ENCODE peak calls at places on chromosomes 12 and 14, in ten cellular contexts. One of them, this sample, is unnamed. For H3K27me3, the result is how much of the 10 kb centered on the place peaks cover.

GRCh38 chr14:67719866-67720265 is 18.2 kb downstream of the RDH12 start:
- DNase-seq in uterus: no peak
- DNase-seq in sigmoid colon: no peak
- DNase-seq in heart left ventricle: no peak
- DNase-seq in tibial nerve: no peak
- DNase-seq in suprapubic skin: no peak
- DNase-seq in IMR-90: no peak
- DNase-seq in ovary: no peak
- DNase-seq in testis: no peak
- DNase-seq in Peyer's patch: no peak
- DNase-seq in this sample: no peak

GRCh38 chr12:132806857-132807256 is 21.8 kb downstream of the GOLGA3 start:
- DNase-seq in IMR-90: no peak
- DNase-seq in testis: no peak
- DNase-seq in ovary: no peak
- DNase-seq in sigmoid colon: no peak
- DNase-seq in uterus: no peak
- DNase-seq in suprapubic skin: no peak
- DNase-seq in Peyer's patch: no peak
- DNase-seq in heart left ventricle: no peak
- DNase-seq in tibial nerve: no peak
- DNase-seq in this sample: no peak

GRCh38 chr14:53356361-53357150 is 203.4 kb upstream of the DDHD1 start:
- DNase-seq in suprapubic skin: no peak
- DNase-seq in IMR-90: peak
- DNase-seq in tibial nerve: no peak
- DNase-seq in testis: no peak
- DNase-seq in uterus: no peak
- DNase-seq in heart left ventricle: no peak
- DNase-seq in sigmoid colon: no peak
- DNase-seq in ovary: no peak
- DNase-seq in Peyer's patch: no peak
- DNase-seq in this sample: no peak

GRCh38 chr14:68148763-68149162 is 329.2 kb downstream of the RAD51B start:
- DNase-seq in testis: no peak
- DNase-seq in ovary: no peak
- DNase-seq in tibial nerve: no peak
- DNase-seq in IMR-90: no peak
- DNase-seq in suprapubic skin: no peak
- DNase-seq in Peyer's patch: no peak
- DNase-seq in uterus: no peak
- DNase-seq in sigmoid colon: no peak
- DNase-seq in heart left ventricle: no peak
- DNase-seq in this sample: no peak

GRCh38 chr12:42145197-42145549 is 499 bp upstream of the GXYLT1 start:
- DNase-seq in IMR-90: peak
- DNase-seq in uterus: no peak
- DNase-seq in suprapubic skin: no peak
- DNase-seq in testis: no peak
- DNase-seq in heart left ventricle: no peak
- DNase-seq in Peyer's patch: no peak
- DNase-seq in tibial nerve: no peak
- DNase-seq in ovary: no peak
- DNase-seq in sigmoid colon: no peak
- DNase-seq in this sample: no peak

GRCh38 chr14:73457050-73457934 is 1.1 kb downstream of the NUMB start:
- DNase-seq in suprapubic skin: peak
- DNase-seq in Peyer's patch: peak
- DNase-seq in tibial nerve: no peak
- DNase-seq in sigmoid colon: peak
- DNase-seq in ovary: no peak
- DNase-seq in uterus: no peak
- DNase-seq in testis: no peak
- DNase-seq in heart left ventricle: peak
- DNase-seq in IMR-90: peak
- DNase-seq in this sample: peak

GRCh38 chr14:68779761-68780323 is 13.0 kb downstream of the ZFP36L1 start:
- DNase-seq in Peyer's patch: no peak
- DNase-seq in IMR-90: peak
- DNase-seq in ovary: no peak
- DNase-seq in tibial nerve: no peak
- DNase-seq in suprapubic skin: peak
- DNase-seq in testis: peak
- DNase-seq in sigmoid colon: peak
- DNase-seq in uterus: peak
- DNase-seq in heart left ventricle: peak
- DNase-seq in this sample: peak

GRCh38 chr14:61765225-61765943 is 3.2 kb downstream of the SNAPC1 start:
- DNase-seq in tibial nerve: no peak
- DNase-seq in testis: peak
- DNase-seq in sigmoid colon: no peak
- DNase-seq in Peyer's patch: no peak
- DNase-seq in IMR-90: no peak
- DNase-seq in ovary: no peak
- DNase-seq in uterus: no peak
- DNase-seq in suprapubic skin: no peak
- DNase-seq in heart left ventricle: no peak
- DNase-seq in this sample: no peak

GRCh38 chr12:122366685-122367475 is 55.6 kb downstream of the CLIP1 start:
- DNase-seq in IMR-90: peak
- DNase-seq in ovary: no peak
- DNase-seq in testis: peak
- DNase-seq in heart left ventricle: peak
- DNase-seq in tibial nerve: peak
- DNase-seq in uterus: peak
- DNase-seq in sigmoid colon: peak
- DNase-seq in Peyer's patch: no peak
- DNase-seq in suprapubic skin: no peak
- DNase-seq in this sample: no peak

GRCh38 chr12:26277511-26278246 is 82.3 kb downstream of the SSPN start:
- DNase-seq in tibial nerve: no peak
- DNase-seq in uterus: no peak
- DNase-seq in ovary: no peak
- DNase-seq in Peyer's patch: no peak
- DNase-seq in sigmoid colon: no peak
- DNase-seq in IMR-90: no peak
- DNase-seq in heart left ventricle: no peak
- DNase-seq in suprapubic skin: no peak
- DNase-seq in testis: no peak
- DNase-seq in this sample: no peak

GRCh38 chr12:44428825-44429224 is 447.3 kb downstream of the NELL2 start:
- DNase-seq in testis: no peak
- DNase-seq in uterus: no peak
- DNase-seq in IMR-90: no peak
- DNase-seq in ovary: no peak
- DNase-seq in tibial nerve: no peak
- DNase-seq in heart left ventricle: no peak
- DNase-seq in sigmoid colon: no peak
- DNase-seq in suprapubic skin: no peak
- DNase-seq in Peyer's patch: no peak
- DNase-seq in this sample: no peak

GRCh38 chr12:45853550-45853949 is 124.0 kb downstream of the ARID2 start:
- DNase-seq in Peyer's patch: no peak
- DNase-seq in sigmoid colon: no peak
- DNase-seq in testis: no peak
- DNase-seq in ovary: no peak
- DNase-seq in tibial nerve: no peak
- DNase-seq in IMR-90: no peak
- DNase-seq in heart left ventricle: no peak
- DNase-seq in uterus: no peak
- DNase-seq in suprapubic skin: no peak
- DNase-seq in this sample: no peak

GRCh38 chr14:21382095-21382494 is 1.7 kb downstream of the SUPT16H start:
- DNase-seq in tibial nerve: no peak
- DNase-seq in Peyer's patch: no peak
- DNase-seq in uterus: no peak
- DNase-seq in sigmoid colon: no peak
- DNase-seq in ovary: no peak
- DNase-seq in IMR-90: no peak
- DNase-seq in testis: no peak
- DNase-seq in suprapubic skin: no peak
- DNase-seq in heart left ventricle: no peak
- DNase-seq in this sample: no peak

GRCh38 chr14:21382886-21383847 is 652 bp downstream of the SUPT16H start:
- DNase-seq in tibial nerve: peak
- DNase-seq in heart left ventricle: peak
- DNase-seq in ovary: peak
- DNase-seq in IMR-90: peak
- DNase-seq in testis: peak
- DNase-seq in uterus: peak
- DNase-seq in sigmoid colon: peak
- DNase-seq in Peyer's patch: peak
- DNase-seq in suprapubic skin: peak
- DNase-seq in this sample: peak

GRCh38 chr14:21384494-21384851 is 654 bp upstream of the SUPT16H start:
- DNase-seq in Peyer's patch: no peak
- DNase-seq in ovary: no peak
- DNase-seq in sigmoid colon: no peak
- DNase-seq in tibial nerve: no peak
- DNase-seq in heart left ventricle: no peak
- DNase-seq in testis: no peak
- DNase-seq in suprapubic skin: no peak
- DNase-seq in uterus: no peak
- DNase-seq in IMR-90: no peak
- DNase-seq in this sample: no peak

GRCh38 chr14:21385170-21385904 is 1.5 kb upstream of the SUPT16H start:
- DNase-seq in uterus: no peak
- DNase-seq in heart left ventricle: no peak
- DNase-seq in sigmoid colon: no peak
- DNase-seq in ovary: no peak
- DNase-seq in testis: no peak
- DNase-seq in Peyer's patch: no peak
- DNase-seq in IMR-90: no peak
- DNase-seq in tibial nerve: no peak
- DNase-seq in suprapubic skin: no peak
- DNase-seq in this sample: no peak

GRCh38 chr14:21383848-21384493 is at the start of gene SUPT16H:
- DNase-seq in sigmoid colon: peak
- DNase-seq in IMR-90: peak
- DNase-seq in heart left ventricle: peak
- DNase-seq in uterus: peak
- DNase-seq in ovary: peak
- DNase-seq in tibial nerve: peak
- DNase-seq in Peyer's patch: peak
- DNase-seq in suprapubic skin: peak
- DNase-seq in testis: peak
- DNase-seq in this sample: peak
- TF ChIP-seq POLR2A in sigmoid colon: peak
- TF ChIP-seq POLR2A in IMR-90: peak
- TF ChIP-seq POLR2A in heart left ventricle: no peak
- TF ChIP-seq POLR2A in uterus: no peak
- TF ChIP-seq POLR2A in ovary: peak
- TF ChIP-seq POLR2A in tibial nerve: peak
- TF ChIP-seq POLR2A in Peyer's patch: peak
- TF ChIP-seq POLR2A in suprapubic skin: no peak
- TF ChIP-seq POLR2A in testis: no peak
- TF ChIP-seq POLR2A in this sample: peak

DNA sequence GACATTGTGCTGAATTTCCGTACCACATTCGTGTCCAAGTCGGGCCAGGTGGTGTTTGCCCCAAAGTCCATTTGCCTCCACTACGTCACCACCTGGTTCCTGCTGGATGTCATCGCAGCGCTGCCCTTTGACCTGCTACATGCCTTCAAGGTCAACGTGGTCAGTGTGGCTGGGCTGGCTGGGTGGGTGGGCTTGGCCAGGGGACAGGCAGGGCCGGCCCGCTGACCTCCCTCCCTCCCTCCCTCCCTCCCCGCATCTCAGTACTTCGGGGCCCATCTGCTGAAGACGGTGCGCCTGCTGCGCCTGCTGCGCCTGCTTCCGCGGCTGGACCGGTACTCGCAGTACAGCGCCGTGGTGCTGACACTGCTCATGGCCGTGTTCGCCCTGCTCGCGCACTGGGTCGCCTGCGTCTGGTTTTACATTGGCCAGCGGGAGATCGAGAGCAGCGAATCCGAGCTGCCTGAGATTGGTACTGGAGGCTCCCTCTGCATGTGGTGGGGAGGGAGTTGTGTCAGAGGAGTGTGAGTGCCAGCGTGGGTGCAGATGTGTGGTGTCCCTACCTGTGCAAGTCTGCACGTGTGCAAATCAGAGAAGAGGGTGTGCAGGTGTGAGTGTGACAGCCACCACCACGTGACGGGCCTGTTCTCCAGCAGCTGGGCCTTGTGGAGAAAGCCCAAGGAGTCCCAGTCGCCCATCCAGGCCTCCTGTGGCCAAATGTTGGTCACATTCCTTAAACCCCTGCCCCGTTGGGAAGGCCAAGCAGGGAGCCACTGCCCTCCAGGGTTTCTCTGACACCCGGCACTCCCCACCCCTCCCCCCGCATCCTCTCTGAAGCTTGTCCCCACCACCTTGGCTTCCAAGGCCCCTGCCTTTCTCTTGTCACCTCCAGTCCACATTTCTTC is 5.3 kb downstream of the KCNH3 start:
- DNase-seq in sigmoid colon: no peak
- DNase-seq in ovary: no peak
- DNase-seq in testis: no peak
- DNase-seq in uterus: no peak
- DNase-seq in Peyer's patch: peak
- DNase-seq in suprapubic skin: no peak
- DNase-seq in tibial nerve: no peak
- DNase-seq in heart left ventricle: no peak
- DNase-seq in IMR-90: no peak
- DNase-seq in this sample: no peak
- H3K27me3 ChIP-seq in sigmoid colon: half or more
- H3K27me3 ChIP-seq in ovary: under half
- H3K27me3 ChIP-seq in testis: under half
- H3K27me3 ChIP-seq in uterus: under half
- H3K27me3 ChIP-seq in Peyer's patch: under half
- H3K27me3 ChIP-seq in suprapubic skin: under half
- H3K27me3 ChIP-seq in tibial nerve: half or more
- H3K27me3 ChIP-seq in heart left ventricle: under half
- H3K27me3 ChIP-seq in IMR-90: half or more
- H3K27me3 ChIP-seq in this sample: under half

GRCh38 chr14:99601301-99601945 is 2.6 kb downstream of the CCDC85C start:
- DNase-seq in heart left ventricle: no peak
- DNase-seq in uterus: no peak
- DNase-seq in IMR-90: peak
- DNase-seq in tibial nerve: no peak
- DNase-seq in Peyer's patch: no peak
- DNase-seq in suprapubic skin: no peak
- DNase-seq in ovary: no peak
- DNase-seq in testis: peak
- DNase-seq in sigmoid colon: peak
- DNase-seq in this sample: no peak
- TF ChIP-seq POLR2A in heart left ventricle: no peak
- TF ChIP-seq POLR2A in uterus: no peak
- TF ChIP-seq POLR2A in IMR-90: no peak
- TF ChIP-seq POLR2A in tibial nerve: no peak
- TF ChIP-seq POLR2A in Peyer's patch: no peak
- TF ChIP-seq POLR2A in suprapubic skin: no peak
- TF ChIP-seq POLR2A in ovary: no peak
- TF ChIP-seq POLR2A in testis: no peak
- TF ChIP-seq POLR2A in sigmoid colon: no peak
- TF ChIP-seq POLR2A in this sample: no peak

DNA sequence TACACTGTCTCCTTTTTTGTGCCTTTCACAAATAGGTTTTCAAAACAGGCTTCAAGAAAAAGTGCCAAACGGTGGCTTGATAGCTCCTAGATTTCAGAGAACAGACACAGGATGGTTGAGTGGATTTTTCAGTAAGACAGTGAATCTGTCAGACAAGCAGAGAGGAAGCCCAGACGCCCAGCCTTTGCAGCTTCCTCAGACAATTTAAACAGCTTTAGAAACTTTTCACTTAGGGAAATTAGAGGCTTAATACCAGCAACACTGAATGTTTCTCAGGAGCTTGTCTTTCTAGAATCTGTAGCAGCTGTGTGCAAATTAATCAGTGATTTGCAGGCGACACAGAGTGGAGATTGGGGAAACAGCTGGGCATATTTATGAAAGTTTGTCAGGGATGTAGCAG is 362.2 kb downstream of the GALC start:
- DNase-seq in ovary: no peak
- DNase-seq in uterus: peak
- DNase-seq in sigmoid colon: no peak
- DNase-seq in IMR-90: no peak
- DNase-seq in tibial nerve: no peak
- DNase-seq in suprapubic skin: no peak
- DNase-seq in Peyer's patch: no peak
- DNase-seq in testis: no peak
- DNase-seq in heart left ventricle: no peak
- DNase-seq in this sample: no peak
- H3K27me3 ChIP-seq in ovary: under half
- H3K27me3 ChIP-seq in uterus: under half
- H3K27me3 ChIP-seq in sigmoid colon: under half
- H3K27me3 ChIP-seq in IMR-90: under half
- H3K27me3 ChIP-seq in tibial nerve: under half
- H3K27me3 ChIP-seq in suprapubic skin: under half
- H3K27me3 ChIP-seq in Peyer's patch: under half
- H3K27me3 ChIP-seq in testis: under half
- H3K27me3 ChIP-seq in heart left ventricle: under half
- H3K27me3 ChIP-seq in this sample: under half